ENCODE peak calls at places on chromosomes 13 and 19, in six cellular contexts. D is fibroblast of mammary gland, C is AG10803, Z is fibroblast of pulmonary artery, U is upper lobe of left lung, K is IMR-90. S is an unnamed sample.
A peak's percentile ranks its signal among the peaks of the same experiment; 100 is the strongest.

GRCh38 chr13:49022472-49023144 is 46.9 kb downstream of the FNDC3A start:
- DNase-seq in K (peak; percentile 36), C (peak; percentile 28), Z (no peak), D (peak; percentile 57), U (no peak), S (peak; percentile 48)

GRCh38 chr13:48265217-48265815 is 32.3 kb downstream of the ITM2B start:
- DNase-seq in K (no peak), C (no peak), Z (no peak), U (no peak), D (no peak), S (no peak)

GRCh38 chr13:98957731-98958442 is 20.0 kb downstream of the DOCK9 start:
- DNase-seq in Z (no peak), D (no peak), C (no peak), K (no peak), U (no peak), S (no peak)

GRCh38 chr19:4140237-4140711 is 13.2 kb upstream of the CREB3L3 start:
- DNase-seq in U (peak; percentile 33), C (peak; percentile 69), Z (peak; percentile 75), K (peak; percentile 72), D (peak; percentile 74), S (peak; percentile 44)

GRCh38 chr13:52847322-52847681 is 1.1 kb downstream of the PCDH8 start:
- DNase-seq in U (no peak), D (no peak), Z (no peak), C (no peak), K (no peak), S (no peak)

GRCh38 chr13:92196566-92197256 is 798.3 kb downstream of the GPC5 start:
- DNase-seq in U (no peak), K (peak; percentile 2), C (no peak), Z (peak; percentile 25), D (no peak), S (no peak)

GRCh38 chr13:28819046-28819747 is 942 bp upstream of the MTUS2 start:
- DNase-seq in Z (peak; percentile 35), U (no peak), D (peak; percentile 41), C (peak; percentile 24), K (peak; percentile 12), S (peak; percentile 15)

GRCh38 chr13:113860579-113861432 is 3.1 kb downstream of the GAS6 start:
- DNase-seq in C (no peak), Z (peak; percentile 51), U (peak; percentile 51), K (no peak), D (no peak), S (no peak)

GRCh38 chr13:20074956-20075355 is 85.9 kb downstream of the GJA3 start:
- DNase-seq in C (no peak), Z (no peak), U (no peak), D (no peak), K (no peak), S (no peak)

GRCh38 chr19:708154-709141 is at the start of gene PALM:
- DNase-seq in U (no peak), Z (no peak), K (no peak), C (no peak), D (no peak), S (no peak)

GRCh38 chr13:99033814-99034213 is 56.0 kb upstream of the DOCK9 start:
- DNase-seq in D (peak; percentile 49), C (peak; percentile 36), K (peak; percentile 28), Z (peak; percentile 61), U (no peak), S (peak; percentile 36)

GRCh38 chr19:38375748-38376147 is 1.4 kb downstream of the PSMD8 start:
- DNase-seq in U (no peak), K (peak; percentile 20), D (peak; percentile 48), Z (no peak), C (peak; percentile 57), S (peak; percentile 59)

GRCh38 chr19:41175825-41176734 is 16.9 kb upstream of the CYP2S1 start:
- DNase-seq in U (peak; percentile 86), K (peak; percentile 76), Z (peak; percentile 63), D (peak; percentile 59), C (peak; percentile 76), S (peak; percentile 70)

GRCh38 chr19:29770653-29771052 is 41.1 kb upstream of the CCNE1 start:
- DNase-seq in U (no peak), K (no peak), C (no peak), D (no peak), Z (no peak), S (no peak)

GRCh38 chr19:34134190-34135032 is 37.9 kb upstream of the LSM14A start:
- DNase-seq in C (peak; percentile 71), U (peak; percentile 86), K (peak; percentile 47), Z (peak; percentile 70), D (peak; percentile 58), S (peak; percentile 53)

GRCh38 chr13:100130092-100130491 is 41.2 kb downstream of the PCCA start:
- DNase-seq in K (no peak), Z (no peak), D (peak; percentile 29), U (no peak), C (peak; percentile 18), S (no peak)

GRCh38 chr13:79749985-79750551 is 269.1 kb downstream of the NDFIP2 start:
- DNase-seq in K (peak; percentile 97), U (peak; percentile 66), Z (peak; percentile 99), C (peak; percentile 100), D (peak; percentile 93), S (peak; percentile 88)

GRCh38 chr19:46299004-46299509 is 2.2 kb downstream of the HIF3A start:
- DNase-seq in C (peak; percentile 57), D (peak; percentile 88), Z (peak; percentile 97), K (peak; percentile 50), U (peak; percentile 95), S (peak; percentile 49)

GRCh38 chr19:9836021-9836420 is 903 bp downstream of the PIN1 start:
- DNase-seq in C (peak; percentile 51), Z (peak; percentile 44), U (no peak), K (peak; percentile 43), D (peak; percentile 52), S (peak; percentile 73)
- TF ChIP-seq CTCF in C (peak; percentile 15), Z (no peak), U (no peak), K (no peak), D (no peak), S (no peak)

DNA sequence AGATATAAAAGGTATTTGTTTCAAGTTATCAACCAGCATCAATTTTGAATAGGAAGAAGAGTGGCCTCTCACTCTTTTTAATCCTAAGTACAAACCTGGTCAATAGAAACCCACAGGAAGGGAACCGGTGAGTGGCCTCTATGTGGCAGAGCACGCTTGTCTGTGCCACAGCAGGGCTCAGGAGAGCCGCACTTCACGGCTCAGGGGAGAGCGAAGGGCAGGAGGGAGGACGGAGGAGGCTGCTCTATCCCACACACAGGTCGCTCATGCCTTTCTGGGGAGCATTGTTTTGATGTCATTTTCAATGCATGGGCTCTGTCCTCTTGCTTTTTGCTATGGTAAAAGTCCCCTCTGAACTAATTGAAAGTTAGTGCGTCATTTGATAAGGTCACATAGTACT is 57.2 kb downstream of the TNFRSF19 start:
- DNase-seq in U (no peak), C (no peak), Z (no peak), D (no peak), K (no peak), S (no peak)
- TF ChIP-seq CTCF in U (no peak), C (no peak), Z (no peak), D (no peak), K (no peak), S (no peak)

GRCh38 chr19:7916137-7916907 is 1.7 kb downstream of the TGFBR3L start:
- DNase-seq in U (no peak), K (no peak), Z (no peak), C (no peak), D (no peak), S (peak; percentile 21)
- TF ChIP-seq CTCF in U (no peak), K (no peak), Z (no peak), C (no peak), D (no peak), S (peak; percentile 24)

GRCh38 chr19:48006762-48007161 is 12.3 kb downstream of the ELSPBP1 start:
- DNase-seq in K (no peak), Z (no peak), C (no peak), D (no peak), U (no peak), S (no peak)
- TF ChIP-seq CTCF in K (no peak), Z (no peak), C (peak; percentile 19), D (peak; percentile 12), U (no peak), S (peak; percentile 55)

GRCh38 chr19:55909801-55910200 is 22.3 kb downstream of the NLRP13 start:
- DNase-seq in U (no peak), Z (no peak), K (no peak), D (no peak), C (no peak), S (no peak)

GRCh38 chr19:55912916-55913315 is 19.2 kb downstream of the NLRP13 start:
- DNase-seq in K (no peak), D (no peak), U (no peak), Z (no peak), C (no peak), S (no peak)

GRCh38 chr19:55913643-55914268 is 18.4 kb downstream of the NLRP13 start:
- DNase-seq in C (no peak), D (no peak), U (no peak), Z (no peak), K (no peak), S (no peak)
- TF ChIP-seq CTCF in C (no peak), D (no peak), U (no peak), Z (no peak), K (no peak), S (no peak)

GRCh38 chr19:43315851-43316250 is 37.6 kb upstream of the CD177 start:
- DNase-seq in U (no peak), K (no peak), C (no peak), D (no peak), Z (no peak), S (no peak)

GRCh38 chr19:43318796-43319314 is 34.6 kb upstream of the CD177 start:
- DNase-seq in C (peak; percentile 15), D (no peak), K (no peak), U (no peak), Z (no peak), S (no peak)

GRCh38 chr19:43318203-43318602 is 35.3 kb upstream of the CD177 start:
- DNase-seq in U (no peak), K (no peak), Z (no peak), C (no peak), D (no peak), S (no peak)

GRCh38 chr19:43313711-43314495 is 39.6 kb upstream of the CD177 start:
- DNase-seq in Z (no peak), C (no peak), U (no peak), D (no peak), K (no peak), S (no peak)

GRCh38 chr19:43316591-43317319 is 36.7 kb upstream of the CD177 start:
- DNase-seq in K (peak; percentile 45), Z (peak; percentile 11), C (peak; percentile 40), U (no peak), D (peak; percentile 40), S (no peak)
- TF ChIP-seq CTCF in K (peak; percentile 55), Z (peak; percentile 25), C (peak; percentile 51), U (no peak), D (peak; percentile 43), S (peak; percentile 58)

S was measured in HFFc6.